ENCODE peak calls at places on chromosomes 4 and X, in five cellular contexts. One of them, this sample, is unnamed.

GRCh38 chrX:16786791-16787735 is 797 bp downstream of the TXLNG start:
- DNase-seq in GM12891: peak; percentile 18
- DNase-seq in SK-N-SH: peak; percentile 68
- DNase-seq in HepG2: no peak
- DNase-seq in GM12892: peak; percentile 41
- DNase-seq in this sample: no peak

GRCh38 chr4:90958256-90958895 is 831.2 kb downstream of the CCSER1 start:
- DNase-seq in GM12891: no peak
- DNase-seq in SK-N-SH: no peak
- DNase-seq in HepG2: no peak
- DNase-seq in GM12892: no peak
- DNase-seq in this sample: no peak

GRCh38 chr4:86934147-86934771 is 552 bp upstream of the AFF1 start:
- DNase-seq in GM12891: no peak
- DNase-seq in SK-N-SH: peak; percentile 25
- DNase-seq in HepG2: no peak
- DNase-seq in GM12892: no peak
- DNase-seq in this sample: no peak

GRCh38 chrX:262391-262909 is 18.7 kb upstream of the PLCXD1 start:
- DNase-seq in GM12891: no peak
- DNase-seq in SK-N-SH: no peak
- DNase-seq in HepG2: peak; percentile 68
- DNase-seq in GM12892: no peak
- DNase-seq in this sample: no peak

GRCh38 chr4:172842759-172843158 is 325.9 kb upstream of the GALNT7 start:
- DNase-seq in GM12891: no peak
- DNase-seq in SK-N-SH: no peak
- DNase-seq in HepG2: no peak
- DNase-seq in GM12892: no peak
- DNase-seq in this sample: no peak

GRCh38 chr4:7823416-7823824 is 116.2 kb downstream of the AFAP1 start:
- DNase-seq in GM12891: no peak
- DNase-seq in SK-N-SH: peak; percentile 75
- DNase-seq in HepG2: peak; percentile 66
- DNase-seq in GM12892: no peak
- DNase-seq in this sample: no peak

GRCh38 chr4:120066182-120066524 is 495 bp downstream of the MAD2L1 start:
- DNase-seq in GM12891: no peak
- DNase-seq in SK-N-SH: peak; percentile 8
- DNase-seq in HepG2: peak; percentile 8
- DNase-seq in GM12892: peak; percentile 29
- DNase-seq in this sample: no peak

GRCh38 chr4:103076777-103077347 is 301 bp upstream of the SLC9B2 start:
- DNase-seq in GM12891: no peak
- DNase-seq in SK-N-SH: peak; percentile 28
- DNase-seq in HepG2: no peak
- DNase-seq in GM12892: no peak
- DNase-seq in this sample: no peak

GRCh38 chr4:72951628-72952027 is 117.9 kb downstream of the COX18 start:
- DNase-seq in GM12891: no peak
- DNase-seq in SK-N-SH: no peak
- DNase-seq in HepG2: no peak
- DNase-seq in GM12892: no peak
- DNase-seq in this sample: no peak

DNA sequence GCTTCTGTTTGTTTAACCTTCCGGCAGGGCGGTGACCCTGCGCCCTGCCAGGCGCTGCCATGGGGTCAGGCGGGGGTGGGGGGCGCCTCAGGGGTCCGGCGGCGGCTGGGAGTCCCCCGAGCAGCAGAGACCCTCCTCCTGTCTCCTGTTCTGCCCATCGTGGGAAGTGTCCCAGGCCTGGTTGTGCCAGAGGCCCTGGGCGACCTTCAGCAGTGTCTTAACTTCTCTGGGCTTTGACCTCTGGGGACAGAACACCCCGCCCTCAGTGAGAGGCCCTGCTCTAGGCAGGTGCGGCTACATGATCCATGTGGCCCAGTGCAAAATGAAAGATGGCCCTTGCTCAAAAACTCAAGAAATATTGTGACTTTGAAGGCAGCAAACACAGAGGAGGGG is 22.8 kb upstream of the HMX1 start:
- DNase-seq in GM12891: no peak
- DNase-seq in SK-N-SH: no peak
- DNase-seq in HepG2: no peak
- DNase-seq in GM12892: no peak
- DNase-seq in this sample: no peak
- TF ChIP-seq TAF1 in GM12891: no peak
- TF ChIP-seq TAF1 in SK-N-SH: no peak
- TF ChIP-seq TAF1 in HepG2: no peak
- TF ChIP-seq TAF1 in GM12892: no peak
- TF ChIP-seq TAF1 in this sample: no peak

GRCh38 chr4:156888762-156889161 is 82.8 kb downstream of the PDGFC start:
- DNase-seq in GM12891: no peak
- DNase-seq in SK-N-SH: no peak
- DNase-seq in HepG2: no peak
- DNase-seq in GM12892: no peak
- DNase-seq in this sample: no peak
- TF ChIP-seq TAF1 in GM12891: no peak
- TF ChIP-seq TAF1 in SK-N-SH: no peak
- TF ChIP-seq TAF1 in HepG2: no peak
- TF ChIP-seq TAF1 in GM12892: no peak
- TF ChIP-seq TAF1 in this sample: no peak

GRCh38 chr4:37656649-37657048 is 29.5 kb downstream of the RELL1 start:
- DNase-seq in GM12891: no peak
- DNase-seq in SK-N-SH: no peak
- DNase-seq in HepG2: no peak
- DNase-seq in GM12892: no peak
- DNase-seq in this sample: no peak

GRCh38 chr4:37648084-37648817 is 37.9 kb downstream of the RELL1 start:
- DNase-seq in GM12891: no peak
- DNase-seq in SK-N-SH: no peak
- DNase-seq in HepG2: peak; percentile 92
- DNase-seq in GM12892: no peak
- DNase-seq in this sample: no peak

GRCh38 chr4:37652747-37653527 is 33.2 kb downstream of the RELL1 start:
- DNase-seq in GM12891: no peak
- DNase-seq in SK-N-SH: no peak
- DNase-seq in HepG2: no peak
- DNase-seq in GM12892: no peak
- DNase-seq in this sample: no peak

GRCh38 chr4:37651781-37652377 is 34.3 kb downstream of the RELL1 start:
- DNase-seq in GM12891: no peak
- DNase-seq in SK-N-SH: no peak
- DNase-seq in HepG2: peak; percentile 9
- DNase-seq in GM12892: no peak
- DNase-seq in this sample: no peak

GRCh38 chr4:37653601-37654000 is 32.6 kb downstream of the RELL1 start:
- DNase-seq in GM12891: no peak
- DNase-seq in SK-N-SH: no peak
- DNase-seq in HepG2: no peak
- DNase-seq in GM12892: no peak
- DNase-seq in this sample: no peak
- TF ChIP-seq TAF1 in GM12891: no peak
- TF ChIP-seq TAF1 in SK-N-SH: no peak
- TF ChIP-seq TAF1 in HepG2: no peak
- TF ChIP-seq TAF1 in GM12892: no peak
- TF ChIP-seq TAF1 in this sample: no peak

GRCh38 chrX:12895856-12896255 is 10.6 kb upstream of the TLR8 start:
- DNase-seq in GM12891: no peak
- DNase-seq in SK-N-SH: no peak
- DNase-seq in HepG2: no peak
- DNase-seq in GM12892: no peak
- DNase-seq in this sample: no peak

GRCh38 chrX:12896935-12897334 is 9.5 kb upstream of the TLR8 start:
- DNase-seq in GM12891: no peak
- DNase-seq in SK-N-SH: no peak
- DNase-seq in HepG2: no peak
- DNase-seq in GM12892: no peak
- DNase-seq in this sample: no peak

GRCh38 chrX:12891915-12892506 is 14.4 kb upstream of the TLR8 start:
- DNase-seq in GM12891: no peak
- DNase-seq in SK-N-SH: no peak
- DNase-seq in HepG2: no peak
- DNase-seq in GM12892: no peak
- DNase-seq in this sample: no peak

GRCh38 chrX:12891167-12891566 is 15.3 kb upstream of the TLR8 start:
- DNase-seq in GM12891: no peak
- DNase-seq in SK-N-SH: no peak
- DNase-seq in HepG2: no peak
- DNase-seq in GM12892: no peak
- DNase-seq in this sample: no peak

DNA sequence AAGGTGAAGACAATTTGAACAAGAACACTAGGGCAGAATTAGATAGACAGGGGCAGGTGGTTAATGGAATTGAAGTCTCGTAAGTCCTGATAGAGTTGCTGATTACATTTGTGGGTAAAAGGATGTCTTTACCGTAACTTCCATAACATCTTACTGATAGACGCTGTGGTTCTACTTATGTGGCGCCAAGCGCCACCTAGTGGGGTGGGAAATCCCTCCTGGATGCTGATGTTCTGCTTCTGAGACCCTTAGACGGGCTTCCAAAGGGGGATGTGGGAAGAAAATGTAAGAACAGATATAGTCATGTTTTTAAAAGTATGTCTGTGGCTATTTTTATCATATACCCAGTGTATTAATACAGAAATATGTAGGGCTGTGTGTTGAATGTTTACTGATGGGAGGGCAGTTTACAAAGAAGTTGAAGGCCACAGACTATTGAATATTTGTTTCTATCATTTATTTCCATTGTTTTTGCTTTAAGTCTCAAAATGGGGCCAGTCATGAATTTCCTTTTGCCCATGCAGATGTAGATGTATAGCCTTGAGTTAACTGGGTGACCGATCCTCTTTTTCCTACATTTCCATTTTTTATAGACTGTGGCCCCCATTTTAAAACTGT is 12.2 kb upstream of the TLR8 start:
- DNase-seq in GM12891: no peak
- DNase-seq in SK-N-SH: peak; percentile 50
- DNase-seq in HepG2: peak; percentile 28
- DNase-seq in GM12892: no peak
- DNase-seq in this sample: no peak
- TF ChIP-seq TAF1 in GM12891: no peak
- TF ChIP-seq TAF1 in SK-N-SH: no peak
- TF ChIP-seq TAF1 in HepG2: no peak
- TF ChIP-seq TAF1 in GM12892: no peak
- TF ChIP-seq TAF1 in this sample: no peak

GRCh38 chr4:110124721-110125120 is 73.7 kb downstream of the ELOVL6 start:
- DNase-seq in GM12891: no peak
- DNase-seq in SK-N-SH: no peak
- DNase-seq in HepG2: no peak
- DNase-seq in GM12892: no peak
- DNase-seq in this sample: no peak

GRCh38 chr4:110132822-110133719 is 65.3 kb downstream of the ELOVL6 start:
- DNase-seq in GM12891: no peak
- DNase-seq in SK-N-SH: no peak
- DNase-seq in HepG2: peak; percentile 44
- DNase-seq in GM12892: no peak
- DNase-seq in this sample: no peak

GRCh38 chr4:110129544-110129943 is 68.9 kb downstream of the ELOVL6 start:
- DNase-seq in GM12891: no peak
- DNase-seq in SK-N-SH: no peak
- DNase-seq in HepG2: no peak
- DNase-seq in GM12892: no peak
- DNase-seq in this sample: no peak

GRCh38 chr4:110130578-110131358 is 67.6 kb downstream of the ELOVL6 start:
- DNase-seq in GM12891: no peak
- DNase-seq in SK-N-SH: no peak
- DNase-seq in HepG2: no peak
- DNase-seq in GM12892: no peak
- DNase-seq in this sample: no peak

DNA sequence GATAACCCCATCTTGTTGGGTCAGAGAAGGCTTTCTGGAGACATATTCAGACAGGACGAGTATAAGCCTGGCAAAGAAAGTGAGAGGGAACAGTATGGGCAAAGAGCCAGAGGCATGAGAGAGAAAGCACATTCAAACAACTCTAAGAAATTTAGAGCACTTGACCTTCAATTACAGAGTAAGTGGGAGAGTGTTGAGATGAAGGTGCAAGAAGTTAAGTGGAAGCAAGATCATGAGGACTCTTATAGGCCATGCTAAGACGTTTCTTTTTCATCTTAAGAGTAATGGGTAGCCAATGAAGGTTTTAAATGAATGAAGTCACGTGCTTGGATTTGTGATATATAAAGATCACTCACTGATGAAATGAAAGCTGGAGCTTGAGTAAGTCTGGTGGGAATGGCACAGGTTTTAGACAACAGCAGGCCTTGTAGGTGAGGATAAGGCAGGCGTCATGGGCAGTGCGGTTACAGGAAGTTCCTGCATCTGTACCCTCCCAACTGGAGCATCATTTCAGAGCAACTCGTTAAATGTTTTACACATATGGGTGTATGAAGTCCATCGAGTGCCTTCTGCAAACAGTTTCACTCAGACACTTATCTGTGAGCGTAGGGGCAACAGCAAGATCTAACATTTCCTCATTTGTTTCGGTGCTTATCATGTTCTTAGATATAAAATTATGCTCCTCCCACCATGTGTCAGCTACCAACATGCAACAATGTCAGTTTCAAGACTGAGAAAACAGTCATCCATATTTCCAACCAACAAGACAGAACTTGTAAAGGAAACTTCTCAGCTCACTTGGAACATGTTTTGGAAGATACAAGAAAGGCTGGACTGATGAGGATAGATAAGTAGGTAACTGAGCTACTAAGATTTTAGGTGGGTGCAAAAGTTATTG is 70.1 kb downstream of the ELOVL6 start:
- DNase-seq in GM12891: no peak
- DNase-seq in SK-N-SH: no peak
- DNase-seq in HepG2: no peak
- DNase-seq in GM12892: no peak
- DNase-seq in this sample: no peak
- TF ChIP-seq TAF1 in GM12891: no peak
- TF ChIP-seq TAF1 in SK-N-SH: no peak
- TF ChIP-seq TAF1 in HepG2: no peak
- TF ChIP-seq TAF1 in GM12892: no peak
- TF ChIP-seq TAF1 in this sample: no peak

DNA sequence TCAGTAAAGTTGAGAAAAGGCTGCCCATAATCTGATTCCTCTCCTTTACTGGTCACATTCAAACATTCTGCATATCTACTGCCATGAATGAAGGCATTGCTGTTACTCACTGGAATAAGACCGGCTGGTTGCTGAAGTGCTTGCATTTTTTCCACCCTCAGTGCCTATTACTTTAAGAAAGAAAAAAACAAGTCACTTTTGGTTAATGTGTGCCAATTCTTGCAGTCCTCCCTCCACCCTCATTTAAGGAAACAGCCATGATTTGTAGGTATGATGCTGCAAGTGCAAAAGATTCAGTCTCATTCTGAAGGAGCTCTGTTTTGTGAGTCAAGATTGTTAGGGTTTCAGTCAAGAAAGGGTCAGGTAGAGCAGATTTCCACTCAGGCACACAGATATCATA is 94.9 kb downstream of the EMCN start:
- DNase-seq in GM12891: no peak
- DNase-seq in SK-N-SH: no peak
- DNase-seq in HepG2: no peak
- DNase-seq in GM12892: no peak
- DNase-seq in this sample: no peak
- TF ChIP-seq TAF1 in GM12891: no peak
- TF ChIP-seq TAF1 in SK-N-SH: no peak
- TF ChIP-seq TAF1 in HepG2: no peak
- TF ChIP-seq TAF1 in GM12892: no peak
- TF ChIP-seq TAF1 in this sample: no peak